ENCODE peak calls at places on chromosomes 3 and 15, in four cellular contexts. W is thoracic aorta, Y is colonic mucosa, N is endothelial cell. E is an unnamed sample.

GRCh38 chr15:100777821-100778220 is 101.8 kb upstream of the ALDH1A3 start:
- DNase-seq in Y (no peak), W (no peak), N (no peak), E (no peak)

GRCh38 chr3:72145506-72146380 is 360.8 kb upstream of the PROK2 start:
- DNase-seq in Y (no peak), N (peak), W (no peak), E (peak)

GRCh38 chr3:186514296-186515002 is 29.7 kb downstream of the CRYGS start:
- DNase-seq in N (peak), Y (no peak), W (no peak), E (no peak)

GRCh38 chr3:131658115-131658514 is 155.3 kb upstream of the MRPL3 start:
- DNase-seq in Y (no peak), N (no peak), W (no peak), E (no peak)

GRCh38 chr3:147903037-147903436 is 493.9 kb downstream of the ZIC1 start:
- DNase-seq in W (no peak), N (peak), Y (no peak), E (no peak)

GRCh38 chr3:50374363-50375108 is 15.2 kb upstream of the TMEM115 start:
- DNase-seq in N (no peak), W (no peak), Y (no peak), E (no peak)

GRCh38 chr15:68114356-68114755 is 60.2 kb downstream of the PIAS1 start:
- DNase-seq in N (no peak), Y (no peak), W (no peak), E (no peak)

GRCh38 chr3:188152660-188153497 is 1.1 kb upstream of the LPP start:
- DNase-seq in N (peak), W (no peak), Y (peak), E (peak)

GRCh38 chr3:52077376-52077775 is 21.0 kb upstream of the DUSP7 start:
- DNase-seq in N (no peak), Y (no peak), W (no peak), E (no peak)
- TF ChIP-seq CTCF in N (no peak), Y (no peak), W (peak), E (no peak)

GRCh38 chr3:38758557-38758956 is 57.5 kb downstream of the SCN10A start:
- DNase-seq in Y (no peak), W (no peak), N (no peak), E (no peak)

DNA sequence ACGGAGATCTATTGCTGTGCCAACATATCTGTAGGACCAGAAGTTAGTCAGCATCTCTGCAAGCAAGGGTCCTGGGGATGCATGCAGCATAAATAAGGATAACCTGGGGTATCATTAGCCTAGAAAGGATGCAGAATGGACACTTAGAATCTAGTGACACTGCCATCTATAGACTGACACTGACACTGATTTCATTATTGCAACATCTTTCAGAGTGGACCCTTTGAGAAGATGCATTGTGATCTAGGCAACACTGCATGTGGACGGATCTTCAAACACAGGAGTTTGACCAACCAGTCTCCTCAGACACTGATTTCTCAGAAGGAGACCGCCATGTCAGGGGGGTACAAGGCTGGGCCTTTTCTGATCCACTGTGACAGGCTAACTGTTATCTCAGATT is 52.4 kb downstream of the SCN10A start:
- DNase-seq in Y (no peak), N (no peak), W (no peak), E (no peak)
- TF ChIP-seq CTCF in Y (no peak), N (no peak), W (no peak), E (no peak)

DNA sequence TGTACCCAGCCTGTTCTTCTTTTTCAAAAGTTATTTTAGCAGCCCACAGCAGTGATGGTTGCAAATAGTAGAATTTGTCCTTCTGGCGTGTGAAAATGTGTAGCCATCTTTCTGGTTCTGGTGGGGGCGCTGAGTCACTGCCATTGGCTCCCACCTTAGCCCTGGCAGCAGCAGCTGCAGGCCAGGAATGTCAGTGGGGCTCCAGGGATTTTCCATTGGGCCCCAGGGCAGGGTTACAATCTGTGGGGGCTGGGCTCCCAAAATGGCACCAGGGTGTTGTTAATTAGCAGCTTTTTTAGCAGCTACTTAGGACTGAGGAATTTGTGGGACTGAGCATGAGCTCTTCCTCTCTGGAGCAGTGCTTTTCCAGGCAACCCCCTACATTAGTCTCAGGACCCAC is 38.9 kb downstream of the TOPAZ1 start:
- DNase-seq in Y (no peak), N (no peak), W (no peak), E (no peak)
- TF ChIP-seq CTCF in Y (no peak), N (no peak), W (no peak), E (no peak)

GRCh38 chr3:109278546-109278945 is 37.8 kb downstream of the DPPA2 start:
- DNase-seq in W (no peak), N (no peak), Y (no peak), E (no peak)

GRCh38 chr3:109270779-109271178 is 45.5 kb downstream of the DPPA2 start:
- DNase-seq in Y (no peak), N (no peak), W (no peak), E (no peak)

GRCh38 chr3:109278141-109278540 is 38.2 kb downstream of the DPPA2 start:
- DNase-seq in Y (no peak), N (no peak), W (no peak), E (no peak)

GRCh38 chr3:109275702-109276293 is 40.5 kb downstream of the DPPA2 start:
- DNase-seq in Y (peak), N (peak), W (no peak), E (peak)
- TF ChIP-seq CTCF in Y (peak), N (peak), W (peak), E (peak)

GRCh38 chr3:112634786-112635541 is 6.0 kb downstream of the CCDC80 start:
- DNase-seq in W (no peak), Y (no peak), N (no peak), E (no peak)

GRCh38 chr3:112633757-112634156 is 7.2 kb downstream of the CCDC80 start:
- DNase-seq in N (no peak), W (no peak), Y (peak), E (no peak)

GRCh38 chr3:112633191-112633590 is 7.8 kb downstream of the CCDC80 start:
- DNase-seq in W (no peak), Y (no peak), N (no peak), E (no peak)

GRCh38 chr3:112637700-112638099 is 3.2 kb downstream of the CCDC80 start:
- DNase-seq in N (no peak), W (no peak), Y (no peak), E (no peak)

DNA sequence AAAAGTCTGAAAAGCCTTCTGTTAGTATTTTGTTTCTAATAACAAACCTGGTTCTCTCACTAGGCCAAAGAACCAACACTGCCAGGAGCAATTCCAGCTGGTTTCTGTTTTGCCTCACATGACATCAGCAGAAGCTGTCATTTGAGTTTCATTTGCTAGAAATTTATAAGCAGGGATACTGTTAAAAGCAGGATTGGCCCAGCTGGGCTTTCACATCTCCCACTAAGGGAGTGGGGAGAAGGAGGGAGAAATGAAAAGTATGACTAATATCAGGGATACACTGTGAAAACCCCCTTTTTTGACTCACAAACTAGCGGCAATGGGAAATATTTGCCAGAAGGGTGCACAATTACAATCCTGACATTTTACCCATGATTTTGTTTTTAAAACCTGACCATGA is 5.3 kb downstream of the CCDC80 start:
- DNase-seq in Y (peak), W (no peak), N (no peak), E (no peak)
- TF ChIP-seq CTCF in Y (no peak), W (no peak), N (no peak), E (no peak)

DNA sequence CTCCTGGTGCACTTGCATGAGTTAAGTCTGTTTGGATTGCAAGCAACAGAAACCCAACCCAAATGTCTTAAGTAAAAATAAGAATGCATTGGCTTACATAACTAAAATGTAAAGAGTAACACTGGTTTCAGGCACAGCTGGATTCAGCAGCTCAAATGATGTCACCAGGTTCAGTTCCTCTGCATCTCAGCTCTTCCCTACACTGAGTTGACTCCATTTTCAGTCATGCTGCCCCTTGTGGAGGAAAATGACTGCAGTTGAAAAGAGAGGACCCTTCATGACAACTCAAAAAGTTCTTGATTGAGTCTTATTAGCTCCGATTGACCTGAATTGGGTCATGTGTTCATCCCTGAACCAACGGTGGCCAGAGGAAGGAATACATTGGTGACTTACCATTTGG is 138.5 kb upstream of the ABI3BP start:
- DNase-seq in Y (no peak), N (no peak), W (no peak), E (no peak)
- TF ChIP-seq CTCF in Y (no peak), N (no peak), W (no peak), E (peak)

GRCh38 chr3:146581080-146581601 is 24.0 kb downstream of the PLSCR5 start:
- DNase-seq in N (no peak), W (no peak), Y (no peak), E (no peak)

GRCh38 chr3:146581877-146582508 is 23.2 kb downstream of the PLSCR5 start:
- DNase-seq in W (no peak), N (no peak), Y (no peak), E (no peak)

GRCh38 chr3:146574173-146574572 is 29.8 kb upstream of the PLSCR1 start:
- DNase-seq in N (no peak), Y (no peak), W (no peak), E (no peak)

GRCh38 chr3:146577662-146578061 is 27.5 kb downstream of the PLSCR5 start:
- DNase-seq in Y (no peak), N (no peak), W (no peak), E (no peak)
- TF ChIP-seq CTCF in Y (peak), N (no peak), W (peak), E (peak)

GRCh38 chr15:45618813-45619212 is 16.0 kb upstream of the SQOR start:
- DNase-seq in Y (no peak), W (no peak), N (no peak), E (peak)
- TF ChIP-seq CTCF in Y (no peak), W (no peak), N (no peak), E (no peak)

GRCh38 chr15:89672221-89673161 is 6.7 kb downstream of the PLIN1 start:
- DNase-seq in N (no peak), Y (no peak), W (no peak), E (no peak)

GRCh38 chr15:89670985-89671560 is 8.1 kb downstream of the PLIN1 start:
- DNase-seq in N (no peak), Y (no peak), W (no peak), E (no peak)

GRCh38 chr15:89674526-89674925 is 4.6 kb downstream of the PLIN1 start:
- DNase-seq in N (no peak), W (no peak), Y (no peak), E (no peak)

GRCh38 chr15:89671687-89672086 is 7.5 kb downstream of the PLIN1 start:
- DNase-seq in N (no peak), Y (no peak), W (no peak), E (no peak)

DNA sequence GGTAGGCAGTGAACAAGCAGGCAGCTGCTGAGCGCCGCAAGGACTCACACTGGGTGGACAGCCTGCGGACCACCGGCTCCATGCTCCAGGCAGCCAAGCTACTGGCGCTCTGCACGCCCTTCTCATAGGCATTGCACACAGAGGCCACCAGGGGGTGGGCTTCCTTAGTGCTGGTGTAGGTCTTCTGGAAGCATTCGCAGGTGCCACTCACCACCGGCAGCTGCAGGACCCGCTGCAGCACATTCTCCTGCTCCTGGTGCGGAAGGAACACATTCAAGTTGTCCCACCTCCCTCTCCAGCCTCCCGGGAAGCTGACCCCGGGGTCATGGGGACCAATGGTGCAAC is 6.0 kb downstream of the PLIN1 start:
- DNase-seq in Y (no peak), W (no peak), N (peak), E (peak)
- TF ChIP-seq CTCF in Y (no peak), W (no peak), N (peak), E (peak)